ENCODE peak calls at places on chromosomes 4 and X, in nine cellular contexts. X, E, W, Y, T, K, V, G and J are unnamed samples.

GRCh38 chr4:7769936-7770674 is 169.6 kb downstream of the AFAP1 start:
- DNase-seq in X (no peak), E (no peak), W (peak; percentile 55), Y (no peak), T (no peak), K (no peak), V (no peak), G (no peak), J (no peak)

GRCh38 chr4:37970702-37971101 is 10.5 kb downstream of the PTTG2 start:
- DNase-seq in X (peak; percentile 90), E (peak; percentile 64), W (no peak), Y (no peak), T (peak; percentile 45), K (peak; percentile 51), V (peak; percentile 86), G (no peak), J (no peak)

GRCh38 chr4:137981277-137981676 is 260.9 kb downstream of the SLC7A11 start:
- DNase-seq in X (no peak), E (no peak), W (no peak), Y (no peak), T (no peak), K (no peak), V (no peak), G (no peak), J (no peak)

GRCh38 chr4:174305961-174306360 is 22.2 kb downstream of the CEP44 start:
- DNase-seq in X (no peak), E (no peak), W (no peak), Y (no peak), T (no peak), K (no peak), V (no peak), G (no peak), J (no peak)

GRCh38 chr4:108393870-108394269 is 225.1 kb upstream of the LEF1 start:
- DNase-seq in X (no peak), E (no peak), W (no peak), Y (no peak), T (no peak), K (no peak), V (no peak), G (no peak), J (no peak)

GRCh38 chrX:148466292-148466691 is 34.1 kb upstream of the AFF2 start:
- DNase-seq in X (no peak), E (no peak), W (no peak), Y (no peak), T (no peak), K (no peak), V (no peak), G (no peak), J (no peak)

GRCh38 chr4:13367244-13367643 is 116.9 kb downstream of the RAB28 start:
- DNase-seq in X (no peak), E (no peak), W (no peak), Y (no peak), T (no peak), K (no peak), V (no peak), G (no peak), J (no peak)

GRCh38 chr4:150782311-150782710 is 200.4 kb downstream of the MAB21L2 start:
- DNase-seq in X (no peak), E (no peak), W (no peak), Y (no peak), T (no peak), K (no peak), V (no peak), G (no peak), J (no peak)

GRCh38 chr4:7226993-7227392 is 34.7 kb downstream of the SORCS2 start:
- DNase-seq in X (peak; percentile 72), E (no peak), W (no peak), Y (no peak), T (no peak), K (no peak), V (no peak), G (no peak), J (no peak)

GRCh38 chrX:154712781-154713391 is 38.0 kb downstream of the GAB3 start:
- DNase-seq in X (no peak), E (no peak), W (peak; percentile 66), Y (no peak), T (no peak), K (no peak), V (no peak), G (no peak), J (no peak)

GRCh38 chrX:149827254-149827653 is 45.5 kb downstream of the MAGEA9 start:
- DNase-seq in X (no peak), E (no peak), W (no peak), Y (no peak), T (no peak), K (no peak), V (no peak), G (no peak), J (no peak)

GRCh38 chr4:15106417-15106816 is 104.1 kb downstream of the CPEB2 start:
- DNase-seq in X (no peak), E (no peak), W (no peak), Y (no peak), T (no peak), K (no peak), V (peak; percentile 14), G (no peak), J (no peak)

GRCh38 chr4:13378973-13379759 is 105.0 kb downstream of the RAB28 start:
- DNase-seq in X (no peak), E (peak; percentile 65), W (peak; percentile 22), Y (no peak), T (no peak), K (no peak), V (no peak), G (no peak), J (no peak)

GRCh38 chrX:135923353-135923752 is 29.8 kb downstream of the SAGE1 start:
- DNase-seq in X (no peak), E (peak; percentile 0), W (no peak), Y (no peak), T (no peak), K (no peak), V (no peak), G (no peak), J (no peak)
- TF ChIP-seq CTCF in X (no peak), E (peak; percentile 54), W (peak; percentile 14), Y (peak; percentile 69), T (no peak), K (no peak), V (no peak), G (no peak), J (no peak)

GRCh38 chrX:87664381-87664780 is 146.8 kb downstream of the KLHL4 start:
- DNase-seq in X (no peak), E (peak; percentile 0), W (no peak), Y (peak; percentile 38), T (no peak), K (no peak), V (no peak), G (no peak), J (no peak)
- TF ChIP-seq CTCF in X (peak; percentile 50), E (peak; percentile 67), W (peak; percentile 15), Y (peak; percentile 58), T (no peak), K (no peak), V (no peak), G (peak; percentile 77), J (peak; percentile 24)

DNA sequence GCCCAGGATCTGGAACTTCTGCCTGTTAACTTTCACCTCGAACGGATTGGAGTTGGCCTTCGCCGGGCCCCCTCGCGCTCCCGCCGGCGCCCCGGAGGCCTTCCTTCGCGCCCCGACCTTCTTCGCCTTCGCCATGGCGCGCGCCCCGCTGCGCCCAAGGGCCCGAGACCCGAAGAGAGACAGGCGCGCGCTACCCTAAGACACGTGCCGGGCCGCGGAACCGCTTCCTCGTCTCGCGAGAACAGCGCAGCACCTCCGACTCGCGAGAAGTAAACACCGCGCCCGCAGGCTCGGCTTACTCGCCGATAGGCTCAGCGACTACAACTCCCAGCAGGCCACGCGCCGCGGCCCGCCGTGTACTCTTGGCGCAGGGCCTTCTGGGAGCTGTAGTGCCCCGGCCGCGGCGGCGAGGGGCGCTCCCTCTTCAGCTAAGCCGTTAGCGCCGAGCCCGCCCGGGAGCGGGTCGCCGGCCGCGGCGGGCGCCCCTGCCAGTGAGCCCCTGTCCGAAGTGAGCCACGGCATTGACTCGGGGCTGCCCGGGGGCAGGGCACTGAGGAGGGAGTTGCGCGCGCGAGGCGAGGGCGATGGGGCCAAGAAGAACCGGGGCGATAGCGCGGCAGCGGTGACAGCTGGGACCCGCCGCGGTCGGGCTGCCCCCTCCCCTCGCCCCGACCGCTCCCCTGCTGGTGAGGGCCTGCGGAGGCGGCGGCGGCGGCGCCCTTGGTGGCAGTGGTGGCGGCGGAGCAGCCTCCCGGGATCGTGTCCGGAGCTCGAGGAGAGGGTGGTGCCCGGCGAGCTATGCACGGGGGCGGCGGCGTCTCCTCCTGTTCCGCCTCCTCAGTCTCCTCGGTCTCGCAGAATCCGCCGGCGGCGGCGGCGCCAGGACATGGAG is at the start of the genes GRK4 and NOP14:
- DNase-seq in X (peak; percentile 99), E (peak; percentile 100), W (peak; percentile 98), Y (peak; percentile 69), T (peak; percentile 90), K (peak; percentile 96), V (peak; percentile 98), G (peak; percentile 93), J (peak; percentile 82)
- TF ChIP-seq CTCF in X (peak; percentile 43), E (peak; percentile 39), W (peak; percentile 12), Y (no peak), T (peak; percentile 2), K (no peak), V (peak; percentile 13), G (peak; percentile 41), J (no peak)

DNA sequence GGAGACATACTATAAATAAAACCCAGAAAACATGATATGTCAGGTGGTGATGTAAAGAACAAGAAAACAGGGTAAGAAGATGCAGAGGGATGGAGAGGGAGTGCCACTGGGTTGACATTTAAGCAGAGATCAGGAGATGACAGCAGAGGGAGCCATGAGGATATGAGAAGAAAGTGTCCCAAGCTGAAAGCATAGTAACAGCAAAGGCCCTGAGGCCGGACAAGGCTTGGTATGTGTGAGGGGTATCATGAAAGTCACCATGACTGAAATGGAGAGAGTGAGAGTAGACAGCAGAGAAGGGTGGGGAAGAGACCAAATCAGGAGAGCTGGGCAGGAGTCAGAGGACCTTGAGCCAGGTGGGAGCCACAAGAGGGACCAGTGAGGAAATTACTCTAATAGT is 3.4 kb downstream of the GPKOW start:
- DNase-seq in X (no peak), E (no peak), W (no peak), Y (no peak), T (no peak), K (no peak), V (no peak), G (no peak), J (no peak)
- TF ChIP-seq CTCF in X (no peak), E (peak; percentile 32), W (no peak), Y (no peak), T (no peak), K (no peak), V (no peak), G (no peak), J (no peak)